ENCODE peak calls at places on chromosome 21, in ten cellular contexts. G is effector CD4-positive, alpha-beta T cell; R is stimulated activated CD4-positive, alpha-beta T cell treated with anti-CD3 and anti-CD28 coated beads, Interleukin-15, amount 100 ng/mL, for 1 hour; X is activated naive CD8-positive, alpha-beta T cell treated with anti-CD3 and anti-CD28 coated beads, Interleukin-2, amount 10 ng/mL, durations not matched to agents 7 days and 5 days; A is B cell; Q is activated gamma-delta T cell treated with Interleukin-2 at 50 U/mL for 16 hours; O is kidney tubule cell; E is stimulated activated naive B cell treated with anti-CD40 and anti-IgM and Interleukin-4, amounts not matched to agents 10 μg/mL and 1 μg/mL and 100 μg/mL, for 72 hours; K is NCI-H2227 treated with DMSO at 0.1 percent for 48 hours; M is CD8-positive, alpha-beta T cell. T is an unnamed sample.

GRCh38 chr21:36735724-36736310 is 36.9 kb downstream of the SIM2 start:
- DNase-seq in G (no peak), R (no peak), X (no peak), A (no peak), Q (no peak), O (no peak), E (no peak), K (no peak), M (no peak), T (peak)

GRCh38 chr21:37642493-37642892 is 273.8 kb downstream of the KCNJ6 start:
- DNase-seq in G (no peak), R (no peak), X (no peak), A (no peak), Q (peak), O (peak), E (no peak), K (no peak), M (peak), T (no peak)

GRCh38 chr21:44702111-44702972 is 5.4 kb downstream of the KRTAP10-12 start:
- DNase-seq in G (no peak), R (no peak), X (no peak), A (no peak), Q (no peak), O (no peak), E (no peak), K (no peak), M (no peak), T (no peak)

GRCh38 chr21:38315155-38315554 is 58.4 kb downstream of the KCNJ15 start:
- DNase-seq in G (no peak), R (no peak), X (no peak), A (no peak), Q (no peak), O (peak), E (no peak), K (no peak), M (no peak), T (no peak)

GRCh38 chr21:45502600-45502999 is 39.6 kb downstream of the SLC19A1 start:
- DNase-seq in G (no peak), R (no peak), X (no peak), A (no peak), Q (no peak), O (no peak), E (no peak), K (no peak), M (no peak), T (no peak)

GRCh38 chr21:37436180-37436579 is 69.6 kb downstream of the DYRK1A start:
- DNase-seq in G (no peak), R (no peak), X (no peak), A (no peak), Q (no peak), O (peak), E (no peak), K (no peak), M (no peak), T (peak)

GRCh38 chr21:43854773-43855633 is 10.0 kb upstream of the AGPAT3 start:
- DNase-seq in G (no peak), R (no peak), X (peak), A (no peak), Q (no peak), O (no peak), E (peak), K (no peak), M (no peak), T (no peak)

GRCh38 chr21:20720623-20721022 is 277.6 kb upstream of the NCAM2 start:
- DNase-seq in G (no peak), R (no peak), X (no peak), A (no peak), Q (no peak), O (no peak), E (no peak), K (no peak), M (no peak), T (peak)

GRCh38 chr21:44681861-44682579 is at the start of gene KRTAP12-1:
- DNase-seq in G (no peak), R (no peak), X (no peak), A (no peak), Q (no peak), O (no peak), E (no peak), K (no peak), M (no peak), T (peak)

GRCh38 chr21:31098576-31099005 is 60.3 kb upstream of the KRTAP19-8 start:
- DNase-seq in G (peak), R (peak), X (peak), A (peak), Q (peak), O (peak), E (peak), K (peak), M (peak), T (peak)

GRCh38 chr21:18913914-18914313 is 510.3 kb upstream of the TMPRSS15 start:
- DNase-seq in G (no peak), R (no peak), X (no peak), A (no peak), Q (no peak), O (no peak), E (no peak), K (no peak), M (no peak), T (no peak)

GRCh38 chr21:31184462-31184861 is 146.2 kb upstream of the KRTAP19-8 start:
- DNase-seq in G (peak), R (peak), X (peak), A (no peak), Q (peak), O (no peak), E (no peak), K (no peak), M (peak), T (no peak)

GRCh38 chr21:36027352-36027751 is 33.0 kb downstream of the SETD4 start:
- DNase-seq in G (no peak), R (no peak), X (no peak), A (no peak), Q (no peak), O (no peak), E (no peak), K (no peak), M (no peak), T (no peak)

GRCh38 chr21:30044447-30045064 is 104.8 kb upstream of the GRIK1 start:
- DNase-seq in G (no peak), R (no peak), X (no peak), A (no peak), Q (no peak), O (peak), E (no peak), K (no peak), M (no peak), T (peak)

GRCh38 chr21:25871566-25871965 is 136.8 kb downstream of the GABPA start:
- DNase-seq in G (no peak), R (no peak), X (no peak), A (no peak), Q (no peak), O (no peak), E (no peak), K (no peak), M (no peak), T (no peak)

GRCh38 chr21:17270234-17270633 is 242.6 kb upstream of the CXADR start:
- DNase-seq in G (no peak), R (no peak), X (no peak), A (no peak), Q (no peak), O (peak), E (no peak), K (peak), M (no peak), T (peak)

GRCh38 chr21:33078907-33079582 is 9.1 kb downstream of the OLIG1 start:
- DNase-seq in G (no peak), R (no peak), X (peak), A (no peak), Q (peak), O (peak), E (peak), K (no peak), M (peak), T (peak)

GRCh38 chr21:43884012-43884860 is 19.2 kb downstream of the AGPAT3 start:
- DNase-seq in G (no peak), R (no peak), X (no peak), A (no peak), Q (no peak), O (peak), E (no peak), K (no peak), M (no peak), T (no peak)

GRCh38 chr21:36796070-36796469 is 97.2 kb downstream of the SIM2 start:
- DNase-seq in G (no peak), R (no peak), X (no peak), A (no peak), Q (no peak), O (no peak), E (no peak), K (no peak), M (no peak), T (no peak)

GRCh38 chr21:24895885-24896734 is 711.2 kb downstream of the MRPL39 start:
- DNase-seq in G (no peak), R (no peak), X (no peak), A (peak), Q (no peak), O (peak), E (peak), K (no peak), M (no peak), T (no peak)

GRCh38 chr21:31459457-31459856 is 115.4 kb upstream of the TIAM1 start:
- DNase-seq in G (no peak), R (no peak), X (no peak), A (no peak), Q (no peak), O (no peak), E (no peak), K (no peak), M (no peak), T (peak)

GRCh38 chr21:44399955-44400790 is 46.8 kb downstream of the TRPM2 start:
- DNase-seq in G (no peak), R (no peak), X (no peak), A (no peak), Q (no peak), O (no peak), E (no peak), K (no peak), M (no peak), T (no peak)

GRCh38 chr21:44013380-44014088 is 1.4 kb downstream of the TRAPPC10 start:
- DNase-seq in G (peak), R (peak), X (no peak), A (no peak), Q (peak), O (peak), E (peak), K (no peak), M (no peak), T (peak)

GRCh38 chr21:45780647-45781046 is 137.1 kb downstream of the PCBP3 start:
- DNase-seq in G (no peak), R (no peak), X (no peak), A (no peak), Q (no peak), O (no peak), E (no peak), K (no peak), M (no peak), T (peak)

GRCh38 chr21:16956824-16957223 is 556.0 kb upstream of the CXADR start:
- DNase-seq in G (no peak), R (no peak), X (no peak), A (no peak), Q (no peak), O (no peak), E (no peak), K (no peak), M (no peak), T (no peak)

GRCh38 chr21:42490735-42491134 is 5.3 kb downstream of the RSPH1 start:
- DNase-seq in G (no peak), R (no peak), X (no peak), A (no peak), Q (no peak), O (no peak), E (no peak), K (no peak), M (no peak), T (no peak)

GRCh38 chr21:42019101-42019605 is 9.0 kb upstream of the ZBTB21 start:
- DNase-seq in G (no peak), R (no peak), X (no peak), A (no peak), Q (no peak), O (no peak), E (no peak), K (no peak), M (no peak), T (no peak)

GRCh38 chr21:42992943-42993712 is 18.8 kb downstream of the PKNOX1 start:
- DNase-seq in G (no peak), R (no peak), X (no peak), A (no peak), Q (no peak), O (no peak), E (no peak), K (no peak), M (no peak), T (no peak)

GRCh38 chr21:46136739-46137349 is 18.5 kb downstream of the FTCD start:
- DNase-seq in G (no peak), R (no peak), X (no peak), A (no peak), Q (no peak), O (no peak), E (no peak), K (no peak), M (no peak), T (no peak)

GRCh38 chr21:41620982-41621381 is 113.0 kb upstream of the TMPRSS2 start:
- DNase-seq in G (no peak), R (no peak), X (no peak), A (no peak), Q (no peak), O (no peak), E (no peak), K (no peak), M (no peak), T (no peak)

T was measured in myocyte.